ENCODE peak calls at places on chromosomes 6 and 20, in nine cellular contexts. X, S, J, C, E, Z, K, F and R are unnamed samples.

GRCh38 chr6:15642276-15642675 is 20.6 kb downstream of the DTNBP1 start:
- DNase-seq in X (no peak), S (no peak), C (no peak), Z (no peak), K (no peak), J (peak; percentile 42), E (no peak), F (no peak), R (no peak)

GRCh38 chr6:107656381-107656780 is 166.5 kb downstream of the SOBP start:
- DNase-seq in K (no peak), Z (no peak), J (no peak), E (no peak), F (no peak), S (no peak), X (no peak), C (no peak), R (no peak)

GRCh38 chr20:6829510-6830116 is 62.1 kb downstream of the BMP2 start:
- DNase-seq in J (no peak), Z (no peak), X (peak; percentile 8), S (no peak), E (no peak), F (no peak), C (peak; percentile 5), K (no peak), R (no peak)

GRCh38 chr6:133456439-133456838 is 215.3 kb downstream of the EYA4 start:
- DNase-seq in E (no peak), F (no peak), S (no peak), X (peak; percentile 50), C (no peak), Z (no peak), J (no peak), K (no peak), R (no peak)

GRCh38 chr20:38975539-38976120 is 13.5 kb downstream of the DHX35 start:
- DNase-seq in X (no peak), C (no peak), F (no peak), K (no peak), S (no peak), E (no peak), J (no peak), Z (no peak), R (no peak)

GRCh38 chr20:63029358-63030121 is 22.8 kb upstream of the BHLHE23 start:
- DNase-seq in F (no peak), J (no peak), E (no peak), Z (peak; percentile 7), C (no peak), S (peak; percentile 35), X (peak; percentile 65), K (no peak), R (peak; percentile 64)

GRCh38 chr6:16804007-16804303 is 42.7 kb upstream of the ATXN1 start:
- DNase-seq in S (no peak), E (no peak), X (no peak), C (no peak), K (no peak), F (no peak), J (no peak), Z (no peak), R (no peak)

GRCh38 chr20:43442310-43442880 is 15.3 kb upstream of the SRSF6 start:
- DNase-seq in E (no peak), J (no peak), F (no peak), S (no peak), K (no peak), C (no peak), X (no peak), Z (no peak), R (no peak)

GRCh38 chr20:13212750-13213149 is 8.3 kb upstream of the ISM1 start:
- DNase-seq in Z (no peak), K (no peak), F (no peak), J (no peak), X (no peak), S (no peak), C (no peak), E (no peak), R (peak; percentile 44)

GRCh38 chr20:36099106-36099505 is 55.4 kb upstream of the EPB41L1 start:
- DNase-seq in Z (no peak), S (no peak), E (no peak), X (no peak), F (no peak), K (no peak), C (no peak), J (no peak), R (no peak)

GRCh38 chr20:45283529-45284065 is 23.0 kb upstream of the RBPJL start:
- DNase-seq in Z (no peak), S (no peak), J (no peak), C (no peak), X (no peak), E (no peak), F (no peak), K (no peak), R (no peak)

GRCh38 chr6:166660157-166660686 is 33.2 kb upstream of the RPS6KA2 start:
- DNase-seq in K (no peak), J (no peak), C (no peak), Z (no peak), E (no peak), F (no peak), X (no peak), S (no peak), R (no peak)

GRCh38 chr20:34578040-34578439 is 19.5 kb downstream of the MAP1LC3A start:
- DNase-seq in X (no peak), F (no peak), Z (no peak), E (no peak), C (no peak), J (no peak), S (no peak), K (no peak), R (no peak)

DNA sequence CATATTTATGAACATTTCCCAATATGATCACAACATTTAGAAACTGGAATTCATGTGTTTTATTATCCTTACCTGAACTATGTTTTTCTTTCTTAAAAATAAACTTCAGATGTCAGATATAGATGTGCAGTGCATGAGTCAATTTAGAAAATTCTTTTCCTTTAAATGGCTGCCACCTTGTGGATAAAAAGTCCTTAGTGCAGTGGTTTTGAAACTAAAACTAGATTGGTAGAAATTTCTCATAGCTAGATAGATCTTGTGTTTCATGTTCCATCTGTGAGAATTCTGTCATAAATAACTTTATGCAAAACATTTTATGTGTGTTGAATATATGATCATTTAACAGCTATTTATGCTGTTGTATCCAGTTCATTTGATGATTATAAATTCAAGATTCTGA is 134.9 kb downstream of the KLHL32 start:
- DNase-seq in J (no peak), C (peak; percentile 16), E (no peak), Z (no peak), S (no peak), F (no peak), X (peak; percentile 30), K (peak; percentile 7), R (no peak)
- TF ChIP-seq CTCF in J (no peak), C (peak; percentile 22), E (peak; percentile 28), Z (peak; percentile 20), S (no peak), F (peak; percentile 23), X (peak; percentile 75), K (peak; percentile 23), R (peak; percentile 63)

GRCh38 chr6:5290097-5290496 is 28.8 kb downstream of the FARS2 start:
- DNase-seq in X (no peak), E (no peak), Z (no peak), K (no peak), F (no peak), C (no peak), J (no peak), S (no peak), R (no peak)
- TF ChIP-seq CTCF in X (no peak), E (no peak), Z (no peak), K (no peak), F (no peak), C (no peak), J (no peak), S (no peak), R (no peak)

GRCh38 chr6:33211666-33212422 is 3.5 kb downstream of the RING1 start:
- DNase-seq in Z (no peak), E (no peak), X (peak; percentile 42), K (no peak), F (no peak), C (no peak), J (peak; percentile 69), S (no peak), R (no peak)
- TF ChIP-seq CTCF in Z (no peak), E (no peak), X (peak; percentile 29), K (no peak), F (no peak), C (no peak), J (no peak), S (no peak), R (no peak)

GRCh38 chr6:10338151-10338550 is 76.7 kb downstream of the TFAP2A start:
- DNase-seq in E (no peak), K (no peak), Z (no peak), J (no peak), C (no peak), F (no peak), X (no peak), S (no peak), R (no peak)

GRCh38 chr6:10341605-10342004 is 73.3 kb downstream of the TFAP2A start:
- DNase-seq in Z (no peak), E (no peak), J (no peak), K (no peak), C (no peak), X (no peak), F (no peak), S (no peak), R (no peak)

GRCh38 chr6:10347561-10348327 is 67.1 kb downstream of the TFAP2A start:
- DNase-seq in C (no peak), S (no peak), F (no peak), K (peak; percentile 18), J (no peak), E (no peak), Z (no peak), X (no peak), R (no peak)

DNA sequence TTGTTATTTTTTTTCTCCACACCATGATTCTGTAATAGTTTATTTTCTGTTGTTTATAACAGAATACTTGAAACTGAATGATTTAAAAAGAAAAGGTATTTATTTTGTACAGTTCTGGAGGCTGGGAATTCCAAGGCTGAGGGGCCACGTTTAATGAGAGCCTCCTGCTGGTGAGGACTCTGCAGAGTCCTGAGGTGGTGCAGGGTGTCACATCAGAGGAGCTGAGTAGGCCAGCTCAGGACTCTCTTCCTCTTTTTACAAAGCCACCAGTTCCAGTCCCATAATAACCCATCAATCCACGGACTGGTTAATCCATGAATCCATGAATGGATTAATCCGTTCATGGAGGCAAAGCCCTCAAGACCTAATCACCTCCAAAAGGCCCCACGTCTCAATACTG is 71.6 kb downstream of the TFAP2A start:
- DNase-seq in F (no peak), K (no peak), S (no peak), J (no peak), C (no peak), Z (no peak), E (no peak), X (no peak), R (no peak)
- TF ChIP-seq CTCF in F (no peak), K (peak; percentile 37), S (no peak), J (no peak), C (no peak), Z (no peak), E (no peak), X (no peak), R (no peak)

DNA sequence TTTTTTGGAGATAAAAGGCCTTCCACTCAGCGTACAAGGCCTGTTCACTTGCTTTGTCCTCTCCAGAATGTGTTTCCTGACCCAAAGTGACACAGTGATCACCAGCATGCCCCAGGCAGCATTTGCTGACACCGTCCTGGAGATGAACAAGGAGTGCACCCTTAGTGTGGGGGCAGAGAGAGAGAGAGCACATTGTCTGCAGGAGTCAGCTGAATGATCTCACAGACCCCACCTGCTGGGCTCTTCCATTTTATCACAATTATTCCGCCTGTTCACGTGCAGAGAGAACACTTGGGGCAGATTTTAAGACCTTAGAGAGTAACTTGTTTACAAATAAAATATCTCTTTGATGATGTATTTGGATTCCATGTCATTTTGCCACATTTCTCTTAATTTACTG is 22.4 kb upstream of the MAS1L start:
- DNase-seq in S (no peak), J (no peak), C (no peak), F (peak; percentile 23), Z (no peak), K (no peak), X (peak; percentile 48), E (no peak), R (no peak)
- TF ChIP-seq CTCF in S (no peak), J (no peak), C (no peak), F (no peak), Z (no peak), K (peak; percentile 25), X (no peak), E (no peak), R (no peak)